ENCODE peak calls at places on chromosomes 1 and 21, in ten cellular contexts. I is sigmoid colon, J is cardiac fibroblast, C is body of pancreas, T is keratinocyte, W is adrenal gland, U is AG09309, X is stomach, Q is suprapubic skin, K is kidney epithelial cell. B is an unnamed sample.

GRCh38 chr1:52633291-52633754 is 355 bp downstream of the SHISAL2A start:
- DNase-seq in C (no peak), I (no peak), W (no peak), J (no peak), K (no peak), T (no peak), Q (no peak), U (no peak), X (no peak), B (no peak)

GRCh38 chr1:109373051-109373593 is 24.6 kb downstream of the SORT1 start:
- DNase-seq in X (no peak), J (no peak), U (no peak), K (no peak), T (no peak), C (no peak), I (no peak), Q (no peak), W (no peak), B (no peak)

GRCh38 chr21:41992576-41992975 is 17.6 kb downstream of the ZBTB21 start:
- DNase-seq in U (no peak), K (no peak), Q (no peak), J (no peak), C (no peak), W (no peak), I (no peak), X (no peak), T (no peak), B (no peak)

GRCh38 chr1:30748699-30749401 is 8.7 kb downstream of the LAPTM5 start:
- DNase-seq in K (peak; percentile 61), I (no peak), W (no peak), C (no peak), J (no peak), Q (no peak), X (no peak), T (no peak), U (no peak), B (no peak)

GRCh38 chr1:238063454-238063853 is 172.7 kb upstream of the ZP4 start:
- DNase-seq in C (peak; percentile 57), I (no peak), T (peak; percentile 88), U (peak; percentile 18), W (no peak), Q (no peak), X (no peak), J (peak; percentile 7), K (peak; percentile 95), B (no peak)

GRCh38 chr1:88204768-88205167 is 479.3 kb upstream of the PKN2 start:
- DNase-seq in C (no peak), Q (no peak), K (no peak), J (no peak), T (no peak), W (no peak), X (no peak), U (no peak), I (no peak), B (no peak)

GRCh38 chr1:109906160-109906838 is 4.3 kb upstream of the CSF1 start:
- DNase-seq in C (no peak), W (no peak), J (no peak), I (no peak), X (no peak), U (no peak), Q (no peak), K (no peak), T (no peak), B (no peak)

GRCh38 chr1:11298390-11299224 is 25.6 kb downstream of the UBIAD1 start:
- DNase-seq in U (no peak), I (no peak), C (no peak), T (no peak), Q (no peak), W (no peak), X (no peak), K (no peak), J (no peak), B (no peak)

GRCh38 chr1:63864224-63864623 is 90.4 kb downstream of the ROR1 start:
- DNase-seq in C (peak; percentile 42), J (no peak), Q (no peak), X (no peak), W (no peak), U (no peak), I (no peak), K (no peak), T (peak; percentile 79), B (no peak)

GRCh38 chr1:171652234-171652822 is at the start of gene MYOC:
- DNase-seq in W (no peak), U (no peak), X (no peak), Q (no peak), T (no peak), I (peak; percentile 56), J (no peak), K (no peak), C (no peak), B (no peak)

GRCh38 chr21:35559881-35560280 is 500.4 kb downstream of the SETD4 start:
- DNase-seq in K (no peak), I (no peak), J (peak; percentile 72), Q (no peak), X (no peak), U (no peak), T (no peak), C (no peak), W (peak; percentile 7), B (peak; percentile 60)

GRCh38 chr1:17427696-17428660 is 11.5 kb downstream of the RCC2 start:
- DNase-seq in I (no peak), W (no peak), T (no peak), X (peak; percentile 46), C (peak; percentile 45), J (no peak), K (no peak), U (no peak), Q (no peak), B (no peak)

GRCh38 chr1:43503534-43503933 is 27.1 kb upstream of the PTPRF start:
- DNase-seq in W (no peak), X (no peak), I (no peak), C (no peak), J (no peak), K (no peak), U (no peak), T (no peak), Q (no peak), B (no peak)

GRCh38 chr1:89724369-89725015 is 91.6 kb downstream of the LRRC8C start:
- DNase-seq in U (no peak), C (no peak), Q (no peak), J (peak; percentile 93), W (no peak), X (no peak), I (no peak), T (no peak), K (no peak), B (no peak)

GRCh38 chr21:43921979-43922945 is 57.2 kb downstream of the AGPAT3 start:
- DNase-seq in U (no peak), K (peak; percentile 61), J (peak; percentile 57), X (no peak), W (no peak), Q (no peak), I (no peak), T (no peak), C (no peak), B (peak; percentile 75)

DNA sequence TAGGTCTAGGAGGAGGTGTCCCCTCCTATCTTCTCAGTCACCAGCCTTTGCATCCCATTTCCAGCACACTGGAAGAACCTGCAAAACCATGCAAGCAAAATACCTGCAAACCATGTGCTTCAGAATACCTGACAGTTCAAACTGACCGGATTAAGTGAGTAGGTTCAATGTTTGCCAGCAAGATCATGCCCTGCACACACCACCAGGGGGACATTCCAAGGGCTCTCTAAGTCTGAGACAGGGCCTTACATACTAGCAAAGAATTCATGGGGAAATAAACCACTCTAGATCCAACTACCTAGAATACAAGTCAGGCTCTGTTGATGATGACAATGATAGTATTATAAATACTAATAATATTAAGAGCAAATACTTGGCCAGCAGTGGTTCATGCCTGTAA is 27.6 kb downstream of the INPP5B start:
- DNase-seq in K (no peak), T (no peak), X (no peak), I (peak; percentile 22), J (peak; percentile 59), U (no peak), W (no peak), C (peak; percentile 9), Q (no peak), B (peak; percentile 13)
- TF ChIP-seq CTCF in K (peak; percentile 50), T (peak; percentile 57), X (no peak), I (no peak), J (peak; percentile 61), U (peak; percentile 56), W (no peak), C (peak; percentile 20), Q (no peak), B (peak; percentile 55)

GRCh38 chr1:44675186-44675585 is 672 bp downstream of the ARMH1 start:
- DNase-seq in K (no peak), I (no peak), U (no peak), J (no peak), C (no peak), T (no peak), X (no peak), W (no peak), Q (no peak), B (no peak)
- H3K4me3 ChIP-seq in K (peak overlapping the region; percentile 80), I (peak overlapping the region; percentile 59), U (no peak overlapping the region), J (peak overlapping the region; percentile 67), C (no peak overlapping the region), T (peak overlapping the region; percentile 84), X (peak overlapping the region; percentile 53), W (peak overlapping the region; percentile 62), Q (peak overlapping the region; percentile 72), B (peak overlapping the region; percentile 87)

GRCh38 chr1:207672525-207673130 is 27.7 kb downstream of the CR1L start:
- DNase-seq in C (peak; percentile 47), K (peak; percentile 21), W (peak; percentile 51), J (peak; percentile 55), T (no peak), X (peak; percentile 35), U (no peak), I (no peak), Q (no peak), B (peak; percentile 61)
- TF ChIP-seq CTCF in C (peak; percentile 43), K (peak; percentile 55), W (peak; percentile 47), J (peak; percentile 32), T (peak; percentile 72), X (peak; percentile 37), U (peak; percentile 54), I (no peak), Q (no peak), B (peak; percentile 60)

GRCh38 chr1:84152649-84153056 is 8.6 kb downstream of the PRKACB start:
- DNase-seq in K (peak; percentile 50), I (no peak), U (no peak), T (no peak), C (no peak), Q (no peak), X (no peak), J (no peak), W (no peak), B (no peak)

GRCh38 chr1:84155517-84155916 is 11.4 kb downstream of the PRKACB start:
- DNase-seq in W (no peak), U (no peak), Q (no peak), X (no peak), T (no peak), K (no peak), C (no peak), I (no peak), J (no peak), B (no peak)

GRCh38 chr1:84159533-84160240 is 15.6 kb downstream of the PRKACB start:
- DNase-seq in X (no peak), T (no peak), Q (no peak), K (no peak), U (no peak), J (no peak), W (no peak), C (no peak), I (no peak), B (no peak)

DNA sequence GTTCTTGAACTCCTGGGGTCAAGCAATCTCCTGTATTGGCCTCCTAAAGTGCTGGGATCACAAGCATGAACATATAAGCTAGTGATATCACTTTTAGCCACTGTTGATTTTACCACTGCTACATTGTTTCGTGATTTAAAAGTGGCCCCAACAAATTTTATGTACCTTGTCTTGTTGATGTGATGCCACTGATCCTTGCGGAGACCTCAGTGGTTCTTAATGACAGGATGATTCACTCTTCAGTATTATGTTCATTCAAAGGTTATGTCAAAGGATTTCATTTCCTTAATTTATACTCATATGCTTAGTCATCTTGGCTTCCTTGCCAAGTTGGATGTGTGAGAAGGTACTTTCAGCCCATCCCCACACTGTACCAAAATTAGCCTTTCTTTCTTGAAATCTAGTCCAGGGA is 12.1 kb downstream of the PRKACB start:
- DNase-seq in W (no peak), I (no peak), T (no peak), U (peak; percentile 58), X (no peak), C (no peak), J (peak; percentile 84), K (peak; percentile 61), Q (no peak), B (peak; percentile 74)
- H3K4me3 ChIP-seq in W (no peak overlapping the region), I (no peak overlapping the region), T (no peak overlapping the region), U (no peak overlapping the region), X (no peak overlapping the region), C (no peak overlapping the region), J (no peak overlapping the region), K (no peak overlapping the region), Q (no peak overlapping the region), B (no peak overlapping the region)